ENCODE peak calls at places on chromosomes 1 and 21, in four cellular contexts. G is EH, B is nucleus accumbens, H is AG04450. Z is an unnamed sample.

GRCh38 chr1:179817789-179818188 is 59.8 kb downstream of the TOR1AIP2 start:
- DNase-seq in G (peak), B (no peak), H (no peak), Z (no peak)

GRCh38 chr1:221435510-221435909 is 306.4 kb downstream of the DUSP10 start:
- DNase-seq in G (peak), B (no peak), H (peak), Z (no peak)

GRCh38 chr1:60541831-60542532 is 468.4 kb upstream of the C1orf87 start:
- DNase-seq in G (no peak), B (no peak), H (no peak), Z (no peak)

GRCh38 chr1:8078176-8078671 is 52.1 kb upstream of the ERRFI1 start:
- DNase-seq in G (peak), B (no peak), H (no peak), Z (no peak)

GRCh38 chr1:182198006-182198605 is 136.6 kb upstream of the ZNF648 start:
- DNase-seq in G (peak), B (no peak), H (no peak), Z (no peak)

GRCh38 chr1:204451352-204452124 is 39.9 kb upstream of the PPP1R15B start:
- DNase-seq in G (no peak), B (no peak), H (no peak), Z (peak)

GRCh38 chr1:20483833-20484525 is 2.0 kb downstream of the CAMK2N1 start:
- DNase-seq in G (peak), B (peak), H (no peak), Z (peak)

GRCh38 chr1:180507826-180508724 is 5.7 kb upstream of the ACBD6 start:
- DNase-seq in G (peak), B (no peak), H (peak), Z (no peak)

GRCh38 chr1:108199231-108199657 is 899 bp downstream of the SLC25A24 start:
- DNase-seq in G (peak), B (no peak), H (no peak), Z (peak)

GRCh38 chr1:38819516-38819915 is 40.1 kb downstream of the RRAGC start:
- DNase-seq in G (no peak), B (no peak), H (no peak), Z (no peak)

GRCh38 chr1:179016694-179017382 is 8.9 kb upstream of the FAM20B start:
- DNase-seq in G (peak), B (peak), H (peak), Z (peak)

GRCh38 chr21:44578371-44579055 is 1.9 kb downstream of the KRTAP10-5 start:
- DNase-seq in G (no peak), B (no peak), H (no peak), Z (no peak)

GRCh38 chr1:34088001-34088400 is 77.0 kb downstream of the CSMD2 start:
- DNase-seq in G (no peak), B (no peak), H (no peak), Z (no peak)

GRCh38 chr21:31730687-31731111 is 1.2 kb downstream of the SCAF4 start:
- DNase-seq in G (no peak), B (no peak), H (no peak), Z (no peak)

GRCh38 chr1:182259963-182260362 is 131.6 kb downstream of the GLUL start:
- DNase-seq in G (peak), B (no peak), H (no peak), Z (no peak)

GRCh38 chr1:3002349-3003038 is 18.8 kb upstream of the ACTRT2 start:
- DNase-seq in G (no peak), B (no peak), H (no peak), Z (no peak)

GRCh38 chr21:27741736-27742135 is 774.8 kb upstream of the ADAMTS5 start:
- DNase-seq in G (no peak), B (no peak), H (no peak), Z (no peak)

GRCh38 chr1:45995298-45995697 is 137.1 kb downstream of the PIK3R3 start:
- DNase-seq in G (no peak), B (no peak), H (no peak), Z (no peak)

GRCh38 chr1:51237714-51238403 is 1.8 kb downstream of the RNF11 start:
- DNase-seq in G (peak), B (no peak), H (no peak), Z (peak)

GRCh38 chr1:18886003-18886335 is 16.4 kb downstream of the ALDH4A1 start:
- DNase-seq in G (peak), B (no peak), H (no peak), Z (no peak)

GRCh38 chr21:45048968-45049367 is 25.4 kb upstream of the ADARB1 start:
- DNase-seq in G (no peak), B (no peak), H (no peak), Z (no peak)

GRCh38 chr1:31549807-31550620 is 26.3 kb upstream of the TINAGL1 start:
- DNase-seq in G (peak), B (no peak), H (no peak), Z (peak)

GRCh38 chr1:200274121-200274520 is 135.7 kb downstream of the ZNF281 start:
- DNase-seq in G (no peak), B (no peak), H (no peak), Z (no peak)

GRCh38 chr1:200410566-200410878 is 686 bp upstream of the ZNF281 start:
- DNase-seq in G (no peak), B (no peak), H (no peak), Z (peak)

GRCh38 chr1:28782011-28782410 is 30.0 kb upstream of the OPRD1 start:
- DNase-seq in G (peak), B (no peak), H (no peak), Z (no peak)

GRCh38 chr1:214455971-214456867 is 95.2 kb downstream of the PTPN14 start:
- DNase-seq in G (peak), B (no peak), H (no peak), Z (no peak)

GRCh38 chr1:160154790-160155189 is 3.4 kb downstream of the ATP1A4 start:
- DNase-seq in G (no peak), B (no peak), H (no peak), Z (no peak)

GRCh38 chr1:156815307-156815826 is 1.3 kb downstream of the SH2D2A start:
- DNase-seq in G (peak), B (no peak), H (peak), Z (no peak)

GRCh38 chr1:227268943-227269342 is 49.3 kb downstream of the CDC42BPA start:
- DNase-seq in G (no peak), B (no peak), H (no peak), Z (no peak)

GRCh38 chr1:228879164-228879563 is 143.9 kb downstream of the RHOU start:
- DNase-seq in G (no peak), B (no peak), H (no peak), Z (no peak)

Z was measured in colonic mucosa.